ENCODE peak calls at places on chromosomes 2 and 18, in six cellular contexts. E is NB4, B is GM12878, X is endothelial cell of umbilical vein, U is HepG2, D is K562. P is an unnamed sample.

GRCh38 chr18:78582898-78583738 is 396.5 kb upstream of the SALL3 start:
- DNase-seq in E (no peak), B (no peak), X (no peak), U (no peak), D (no peak), P (no peak)

GRCh38 chr2:127826047-127826446 is 15.1 kb upstream of the WDR33 start:
- DNase-seq in E (no peak), B (no peak), X (no peak), U (no peak), D (no peak), P (no peak)

GRCh38 chr18:74368901-74369705 is 53.5 kb downstream of the C18orf63 start:
- DNase-seq in E (no peak), B (no peak), X (no peak), U (peak; percentile 70), D (no peak), P (no peak)

GRCh38 chr2:85430780-85431601 is 12.5 kb downstream of the SH2D6 start:
- DNase-seq in E (no peak), B (no peak), X (no peak), U (no peak), D (no peak), P (no peak)

GRCh38 chr2:26455801-26456700 is 21.9 kb downstream of the OTOF start:
- DNase-seq in E (peak; percentile 48), B (no peak), X (peak; percentile 49), U (no peak), D (no peak), P (no peak)

GRCh38 chr18:64119916-64120315 is 29.0 kb downstream of the LINC00305 start:
- DNase-seq in E (peak; percentile 7), B (no peak), X (peak; percentile 1), U (peak; percentile 3), D (no peak), P (peak; percentile 4)

GRCh38 chr2:152244241-152244640 is 68.7 kb upstream of the STAM2 start:
- DNase-seq in E (no peak), B (no peak), X (no peak), U (no peak), D (no peak), P (no peak)

GRCh38 chr2:132632000-132632649 is 37.9 kb downstream of the LYPD1 start:
- DNase-seq in E (no peak), B (no peak), X (no peak), U (peak; percentile 67), D (no peak), P (peak; percentile 19)

GRCh38 chr18:12890500-12890899 is 6.5 kb upstream of the PTPN2 start:
- DNase-seq in E (peak; percentile 49), B (no peak), X (no peak), U (peak; percentile 45), D (peak; percentile 38), P (peak; percentile 22)

GRCh38 chr2:131034122-131035051 is 58.9 kb downstream of the FAM168B start:
- DNase-seq in E (no peak), B (no peak), X (no peak), U (no peak), D (no peak), P (no peak)

GRCh38 chr2:154556146-154556545 is 142.3 kb upstream of the KCNJ3 start:
- DNase-seq in E (no peak), B (no peak), X (no peak), U (no peak), D (no peak), P (no peak)

GRCh38 chr2:54716375-54716774 is 7.1 kb upstream of the EML6 start:
- DNase-seq in E (no peak), B (no peak), X (no peak), U (no peak), D (no peak), P (no peak)

GRCh38 chr18:9362869-9363268 is 28.3 kb downstream of the TWSG1 start:
- DNase-seq in E (no peak), B (no peak), X (no peak), U (no peak), D (no peak), P (peak; percentile 39)

GRCh38 chr2:13057671-13058070 is 340.9 kb downstream of the TRIB2 start:
- DNase-seq in E (no peak), B (no peak), X (no peak), U (no peak), D (no peak), P (no peak)
- TF ChIP-seq MYC in E (no peak), B (no peak), X (no peak), U (no peak), D (no peak), P (no peak)

GRCh38 chr2:234363011-234363487 is 133.8 kb downstream of the ARL4C start:
- DNase-seq in E (no peak), B (no peak), X (no peak), U (peak; percentile 83), D (no peak), P (peak; percentile 98)
- TF ChIP-seq MYC in E (no peak), B (no peak), X (no peak), U (no peak), D (no peak), P (no peak)

DNA sequence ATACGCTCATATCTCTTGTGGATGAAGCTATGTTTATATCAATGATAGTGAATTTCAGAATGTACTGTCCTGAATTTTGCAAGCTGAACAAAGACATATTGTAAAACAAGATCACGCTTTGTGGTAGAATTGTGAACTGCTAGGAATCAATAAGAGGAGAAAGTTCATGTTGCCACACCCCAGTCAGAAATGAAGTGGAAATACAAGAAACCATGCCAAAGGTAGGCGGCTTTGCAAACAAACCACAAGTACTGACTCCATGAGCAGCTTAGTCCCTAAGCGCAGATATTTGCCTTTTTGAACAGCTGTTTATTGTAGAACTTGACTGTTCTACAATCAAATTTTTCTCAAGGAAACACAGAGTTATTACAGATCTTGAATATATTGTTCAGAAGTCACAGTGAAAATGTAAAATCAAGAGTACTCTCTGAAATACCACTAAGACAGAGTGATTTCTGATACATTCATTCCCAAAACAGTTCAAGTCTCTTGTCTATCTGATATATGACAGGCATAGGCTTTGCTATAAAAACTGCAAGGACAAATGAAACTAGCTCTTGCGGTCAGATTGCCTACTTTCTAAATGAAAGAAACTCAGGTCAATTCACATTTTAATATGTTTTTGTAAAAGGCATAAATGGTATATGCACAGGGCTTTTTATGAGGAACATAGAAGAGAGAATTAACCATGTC is 120.9 kb upstream of the CDH19 start:
- DNase-seq in E (no peak), B (no peak), X (no peak), U (peak; percentile 81), D (no peak), P (no peak)
- TF ChIP-seq MYC in E (no peak), B (no peak), X (no peak), U (no peak), D (no peak), P (no peak)

DNA sequence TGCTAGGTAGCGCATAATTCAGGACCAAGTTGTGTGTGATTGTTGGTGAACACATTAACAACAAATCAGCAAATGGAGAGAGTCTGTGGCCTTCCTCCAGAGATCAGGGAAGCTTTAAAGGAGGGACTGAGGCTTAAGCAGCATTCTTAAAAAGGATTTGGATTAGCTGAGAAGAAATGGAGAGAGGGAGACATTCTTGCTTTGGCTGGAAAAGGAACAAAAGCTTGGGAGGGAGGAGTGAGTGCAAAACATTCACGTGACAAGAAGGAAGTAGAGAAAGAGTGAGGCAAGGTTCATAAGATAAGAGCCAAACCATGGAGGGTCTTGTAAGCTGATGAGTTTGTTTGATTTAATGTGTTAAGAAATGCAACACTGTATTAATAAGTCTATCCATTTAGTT is 75.6 kb downstream of the SRD5A2 start:
- DNase-seq in E (no peak), B (no peak), X (no peak), U (no peak), D (no peak), P (no peak)
- TF ChIP-seq MYC in E (no peak), B (no peak), X (no peak), U (no peak), D (no peak), P (no peak)

DNA sequence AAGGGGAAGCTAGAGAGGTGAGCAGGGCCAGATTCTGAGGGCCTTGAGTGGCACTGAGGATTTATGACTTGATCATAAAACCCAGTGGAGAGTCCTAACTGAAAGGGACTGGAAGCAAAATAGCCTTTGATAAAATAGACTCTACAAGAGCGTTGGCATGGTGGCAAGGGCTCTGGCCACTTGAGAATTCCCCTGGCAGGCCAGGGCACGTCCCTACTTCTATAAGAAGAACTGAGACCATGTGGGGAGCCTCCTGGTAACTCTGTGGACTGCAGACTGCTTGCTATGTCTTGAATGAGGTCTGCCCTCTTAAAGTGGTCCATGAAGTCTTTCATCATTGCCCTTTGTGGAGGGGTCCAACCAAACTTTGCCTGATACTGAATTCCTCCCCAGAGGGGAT is 324.8 kb downstream of the ALK start:
- DNase-seq in E (no peak), B (peak; percentile 17), X (no peak), U (no peak), D (no peak), P (no peak)
- TF ChIP-seq MYC in E (no peak), B (no peak), X (no peak), U (no peak), D (no peak), P (no peak)

GRCh38 chr18:6543330-6543908 is 128.7 kb upstream of the L3MBTL4 start:
- DNase-seq in E (peak; percentile 25), B (no peak), X (peak; percentile 60), U (peak; percentile 14), D (peak; percentile 25), P (peak; percentile 12)

GRCh38 chr18:6542296-6542695 is 127.6 kb upstream of the L3MBTL4 start:
- DNase-seq in E (no peak), B (no peak), X (no peak), U (no peak), D (no peak), P (no peak)

GRCh38 chr18:6547476-6547875 is 132.8 kb upstream of the L3MBTL4 start:
- DNase-seq in E (no peak), B (no peak), X (no peak), U (no peak), D (no peak), P (no peak)

DNA sequence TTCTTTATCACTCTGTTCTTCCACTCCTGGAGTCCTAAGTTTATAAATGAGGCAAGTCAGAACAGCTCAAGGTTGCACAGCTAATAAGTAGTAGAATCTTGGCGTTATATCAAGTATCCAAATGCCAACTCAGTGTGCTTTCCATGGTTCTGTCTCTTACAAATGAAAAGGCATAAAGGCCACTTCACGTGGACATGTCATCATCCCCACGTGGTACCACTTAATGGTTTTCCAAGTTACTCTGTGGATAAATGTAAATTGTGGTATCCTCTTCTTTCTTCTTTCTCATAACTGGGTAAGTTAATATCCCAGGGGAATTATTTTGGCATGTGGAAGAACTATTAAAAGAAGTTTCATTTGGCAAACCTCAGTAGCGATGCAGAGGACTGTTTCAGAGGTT is 131.5 kb upstream of the L3MBTL4 start:
- DNase-seq in E (no peak), B (no peak), X (no peak), U (no peak), D (no peak), P (no peak)
- TF ChIP-seq MYC in E (no peak), B (no peak), X (no peak), U (no peak), D (no peak), P (no peak)

P was measured in A549.